ENCODE peak calls at places on chromosomes 6 and 20, in seven cellular contexts. One of them, this sample, is unnamed.

GRCh38 chr20:38132910-38133501 is 32.1 kb downstream of the TGM2 start:
- DNase-seq in NCI-H748 treated with DMSO at 0.1 percent for 48 hours: no peak
- DNase-seq in activated CD4-positive, alpha-beta T cell treated with anti-CD3 and anti-CD28 coated beads, Interleukin-2, amount 50 U/mL, for 4 hours: no peak
- DNase-seq in stomach: no peak
- DNase-seq in NCI-H1417 treated with DMSO at 0.1 percent for 48 hours: no peak
- DNase-seq in astrocyte: no peak
- DNase-seq in LHCN-M2: no peak
- DNase-seq in this sample: no peak

GRCh38 chr20:44074252-44075151 is 112.5 kb downstream of the JPH2 start:
- DNase-seq in NCI-H748 treated with DMSO at 0.1 percent for 48 hours: no peak
- DNase-seq in activated CD4-positive, alpha-beta T cell treated with anti-CD3 and anti-CD28 coated beads, Interleukin-2, amount 50 U/mL, for 4 hours: no peak
- DNase-seq in stomach: peak
- DNase-seq in NCI-H1417 treated with DMSO at 0.1 percent for 48 hours: no peak
- DNase-seq in astrocyte: peak
- DNase-seq in LHCN-M2: peak
- DNase-seq in this sample: no peak

GRCh38 chr6:40341726-40342125 is 245.4 kb downstream of the LRFN2 start:
- DNase-seq in NCI-H748 treated with DMSO at 0.1 percent for 48 hours: no peak
- DNase-seq in activated CD4-positive, alpha-beta T cell treated with anti-CD3 and anti-CD28 coated beads, Interleukin-2, amount 50 U/mL, for 4 hours: no peak
- DNase-seq in stomach: no peak
- DNase-seq in NCI-H1417 treated with DMSO at 0.1 percent for 48 hours: no peak
- DNase-seq in astrocyte: no peak
- DNase-seq in LHCN-M2: no peak
- DNase-seq in this sample: no peak

GRCh38 chr6:157187182-157188093 is 135.9 kb downstream of the TMEM242 start:
- DNase-seq in NCI-H748 treated with DMSO at 0.1 percent for 48 hours: peak
- DNase-seq in activated CD4-positive, alpha-beta T cell treated with anti-CD3 and anti-CD28 coated beads, Interleukin-2, amount 50 U/mL, for 4 hours: no peak
- DNase-seq in stomach: peak
- DNase-seq in NCI-H1417 treated with DMSO at 0.1 percent for 48 hours: peak
- DNase-seq in astrocyte: peak
- DNase-seq in LHCN-M2: no peak
- DNase-seq in this sample: no peak

GRCh38 chr20:57651977-57652864 is 32.0 kb upstream of the ZBP1 start:
- DNase-seq in NCI-H748 treated with DMSO at 0.1 percent for 48 hours: no peak
- DNase-seq in activated CD4-positive, alpha-beta T cell treated with anti-CD3 and anti-CD28 coated beads, Interleukin-2, amount 50 U/mL, for 4 hours: no peak
- DNase-seq in stomach: peak
- DNase-seq in NCI-H1417 treated with DMSO at 0.1 percent for 48 hours: no peak
- DNase-seq in astrocyte: no peak
- DNase-seq in LHCN-M2: no peak
- DNase-seq in this sample: peak

GRCh38 chr20:37575884-37576283 is 48.2 kb upstream of the BLCAP start:
- DNase-seq in NCI-H748 treated with DMSO at 0.1 percent for 48 hours: no peak
- DNase-seq in activated CD4-positive, alpha-beta T cell treated with anti-CD3 and anti-CD28 coated beads, Interleukin-2, amount 50 U/mL, for 4 hours: no peak
- DNase-seq in stomach: no peak
- DNase-seq in NCI-H1417 treated with DMSO at 0.1 percent for 48 hours: no peak
- DNase-seq in astrocyte: no peak
- DNase-seq in LHCN-M2: no peak
- DNase-seq in this sample: no peak

GRCh38 chr6:166626177-166627038 is 643 bp downstream of the RPS6KA2 start:
- DNase-seq in NCI-H748 treated with DMSO at 0.1 percent for 48 hours: peak
- DNase-seq in activated CD4-positive, alpha-beta T cell treated with anti-CD3 and anti-CD28 coated beads, Interleukin-2, amount 50 U/mL, for 4 hours: no peak
- DNase-seq in stomach: peak
- DNase-seq in NCI-H1417 treated with DMSO at 0.1 percent for 48 hours: no peak
- DNase-seq in astrocyte: no peak
- DNase-seq in LHCN-M2: peak
- DNase-seq in this sample: peak

GRCh38 chr6:33316603-33317417 is 734 bp downstream of the ZBTB22 start:
- DNase-seq in NCI-H748 treated with DMSO at 0.1 percent for 48 hours: no peak
- DNase-seq in activated CD4-positive, alpha-beta T cell treated with anti-CD3 and anti-CD28 coated beads, Interleukin-2, amount 50 U/mL, for 4 hours: no peak
- DNase-seq in stomach: no peak
- DNase-seq in NCI-H1417 treated with DMSO at 0.1 percent for 48 hours: no peak
- DNase-seq in astrocyte: no peak
- DNase-seq in LHCN-M2: no peak
- DNase-seq in this sample: no peak

GRCh38 chr20:15491564-15491963 is 1081.7 kb downstream of the KIF16B start:
- DNase-seq in NCI-H748 treated with DMSO at 0.1 percent for 48 hours: no peak
- DNase-seq in activated CD4-positive, alpha-beta T cell treated with anti-CD3 and anti-CD28 coated beads, Interleukin-2, amount 50 U/mL, for 4 hours: no peak
- DNase-seq in stomach: peak
- DNase-seq in NCI-H1417 treated with DMSO at 0.1 percent for 48 hours: no peak
- DNase-seq in astrocyte: no peak
- DNase-seq in LHCN-M2: no peak
- DNase-seq in this sample: no peak

GRCh38 chr20:59825944-59826759 is 107.3 kb downstream of the SYCP2 start:
- DNase-seq in NCI-H748 treated with DMSO at 0.1 percent for 48 hours: peak
- DNase-seq in activated CD4-positive, alpha-beta T cell treated with anti-CD3 and anti-CD28 coated beads, Interleukin-2, amount 50 U/mL, for 4 hours: no peak
- DNase-seq in stomach: peak
- DNase-seq in NCI-H1417 treated with DMSO at 0.1 percent for 48 hours: peak
- DNase-seq in astrocyte: no peak
- DNase-seq in LHCN-M2: peak
- DNase-seq in this sample: peak

GRCh38 chr6:143110996-143111395 is 50.3 kb downstream of the AIG1 start:
- DNase-seq in NCI-H748 treated with DMSO at 0.1 percent for 48 hours: no peak
- DNase-seq in activated CD4-positive, alpha-beta T cell treated with anti-CD3 and anti-CD28 coated beads, Interleukin-2, amount 50 U/mL, for 4 hours: no peak
- DNase-seq in stomach: no peak
- DNase-seq in NCI-H1417 treated with DMSO at 0.1 percent for 48 hours: no peak
- DNase-seq in astrocyte: peak
- DNase-seq in LHCN-M2: no peak
- DNase-seq in this sample: no peak

GRCh38 chr6:143441680-143442359 is 8.7 kb downstream of the ADAT2 start:
- DNase-seq in NCI-H748 treated with DMSO at 0.1 percent for 48 hours: no peak
- DNase-seq in activated CD4-positive, alpha-beta T cell treated with anti-CD3 and anti-CD28 coated beads, Interleukin-2, amount 50 U/mL, for 4 hours: no peak
- DNase-seq in stomach: no peak
- DNase-seq in NCI-H1417 treated with DMSO at 0.1 percent for 48 hours: no peak
- DNase-seq in astrocyte: peak
- DNase-seq in LHCN-M2: peak
- DNase-seq in this sample: no peak

GRCh38 chr6:143867236-143867635 is 3.0 kb downstream of the ZC2HC1B start:
- DNase-seq in NCI-H748 treated with DMSO at 0.1 percent for 48 hours: no peak
- DNase-seq in activated CD4-positive, alpha-beta T cell treated with anti-CD3 and anti-CD28 coated beads, Interleukin-2, amount 50 U/mL, for 4 hours: no peak
- DNase-seq in stomach: no peak
- DNase-seq in NCI-H1417 treated with DMSO at 0.1 percent for 48 hours: no peak
- DNase-seq in astrocyte: no peak
- DNase-seq in LHCN-M2: no peak
- DNase-seq in this sample: no peak

GRCh38 chr6:137727206-137727605 is 139.9 kb upstream of the TNFAIP3 start:
- DNase-seq in NCI-H748 treated with DMSO at 0.1 percent for 48 hours: no peak
- DNase-seq in activated CD4-positive, alpha-beta T cell treated with anti-CD3 and anti-CD28 coated beads, Interleukin-2, amount 50 U/mL, for 4 hours: no peak
- DNase-seq in stomach: no peak
- DNase-seq in NCI-H1417 treated with DMSO at 0.1 percent for 48 hours: no peak
- DNase-seq in astrocyte: no peak
- DNase-seq in LHCN-M2: no peak
- DNase-seq in this sample: no peak

This sample was measured in colonic mucosa.